ENCODE peak calls at places on chromosomes 1 and 21, in ten cellular contexts. D, C, R, A, S, U, K, G, X and V are unnamed samples.

GRCh38 chr1:84653130-84653680 is 37.1 kb downstream of the SSX2IP start:
- DNase-seq in S (no peak), G (no peak), D (no peak), A (no peak), R (no peak), X (no peak), C (peak; percentile 59), K (peak; percentile 30), U (no peak), V (no peak)

GRCh38 chr1:168913711-168914463 is 184.9 kb upstream of the DPT start:
- DNase-seq in G (no peak), K (no peak), U (no peak), S (no peak), X (no peak), C (no peak), D (no peak), R (no peak), A (no peak), V (peak; percentile 29)

GRCh38 chr1:185367218-185367617 is 50.2 kb upstream of the IVNS1ABP start:
- DNase-seq in A (no peak), D (no peak), R (no peak), X (no peak), S (no peak), G (no peak), C (no peak), U (peak; percentile 33), K (no peak), V (no peak)

GRCh38 chr21:31873275-31873695 is 465 bp downstream of the HUNK start:
- DNase-seq in K (no peak), X (no peak), U (peak; percentile 24), A (no peak), D (no peak), C (no peak), R (peak; percentile 60), G (no peak), S (no peak), V (peak; percentile 66)

GRCh38 chr1:232046531-232047283 is 420.1 kb downstream of the DISC1 start:
- DNase-seq in R (no peak), U (no peak), G (no peak), X (no peak), K (no peak), C (no peak), D (no peak), S (no peak), A (no peak), V (no peak)

GRCh38 chr1:23577056-23577985 is 18.0 kb upstream of the ID3 start:
- DNase-seq in G (peak; percentile 44), K (peak; percentile 75), U (no peak), C (peak; percentile 95), A (no peak), R (peak; percentile 86), D (no peak), X (no peak), S (peak; percentile 71), V (no peak)

GRCh38 chr1:155179107-155180031 is 5.7 kb downstream of the TRIM46 start:
- DNase-seq in C (no peak), A (no peak), K (no peak), X (peak; percentile 14), D (no peak), U (no peak), S (no peak), G (no peak), R (no peak), V (no peak)

GRCh38 chr1:20983297-20983889 is 193.3 kb downstream of the EIF4G3 start:
- DNase-seq in A (no peak), D (no peak), G (no peak), C (no peak), S (no peak), X (no peak), R (no peak), U (no peak), K (no peak), V (no peak)

GRCh38 chr1:235739124-235739523 is 89.5 kb upstream of the GNG4 start:
- DNase-seq in K (peak; percentile 69), R (no peak), G (no peak), X (peak; percentile 73), S (no peak), A (no peak), C (peak; percentile 85), U (peak; percentile 17), D (no peak), V (no peak)

GRCh38 chr21:37369307-37369854 is 2.8 kb downstream of the DYRK1A start:
- DNase-seq in S (no peak), R (no peak), G (no peak), C (no peak), K (no peak), X (no peak), D (no peak), U (no peak), A (no peak), V (no peak)

GRCh38 chr1:19452221-19452663 is 33.1 kb downstream of the CAPZB start:
- DNase-seq in D (no peak), S (no peak), C (peak; percentile 57), A (no peak), U (no peak), R (no peak), X (no peak), K (peak; percentile 94), G (no peak), V (no peak)

GRCh38 chr1:117566556-117566955 is 39.3 kb upstream of the TENT5C start:
- DNase-seq in X (no peak), C (no peak), A (no peak), S (no peak), R (no peak), G (no peak), D (no peak), U (no peak), K (no peak), V (no peak)

GRCh38 chr21:38806942-38807284 is 1.2 kb downstream of the ETS2 start:
- DNase-seq in G (no peak), K (no peak), X (no peak), U (no peak), D (no peak), S (no peak), A (no peak), R (no peak), C (peak; percentile 49), V (no peak)

GRCh38 chr1:169886422-169886821 is 7.3 kb downstream of the SCYL3 start:
- DNase-seq in A (no peak), R (no peak), U (no peak), D (no peak), K (no peak), C (no peak), S (no peak), X (no peak), G (no peak), V (no peak)

GRCh38 chr1:154877370-154877974 is 7.4 kb upstream of the KCNN3 start:
- DNase-seq in K (no peak), C (peak; percentile 28), S (no peak), A (no peak), R (no peak), D (no peak), U (peak; percentile 39), G (no peak), X (peak; percentile 83), V (no peak)

GRCh38 chr1:149884433-149885363 is 14.7 kb upstream of the BOLA1 start:
- DNase-seq in D (no peak), X (no peak), K (peak; percentile 37), G (no peak), C (peak; percentile 30), A (no peak), R (no peak), S (no peak), U (no peak), V (no peak)

GRCh38 chr1:195071461-195071860 is 1536.8 kb downstream of the KCNT2 start:
- DNase-seq in R (no peak), S (no peak), A (no peak), G (no peak), U (no peak), K (no peak), X (no peak), D (no peak), C (no peak), V (no peak)

GRCh38 chr1:195076682-195077081 is 1531.6 kb downstream of the KCNT2 start:
- DNase-seq in D (no peak), C (no peak), G (no peak), U (no peak), A (no peak), S (no peak), K (no peak), X (no peak), R (no peak), V (no peak)

GRCh38 chr1:195075973-195076372 is 1532.3 kb downstream of the KCNT2 start:
- DNase-seq in K (no peak), G (no peak), A (no peak), C (no peak), D (no peak), R (no peak), U (no peak), S (no peak), X (no peak), V (no peak)
- H3K36me3 ChIP-seq in K (no peaks in the 10 kb centered on the region), G (no peaks in the 10 kb centered on the region), A (no peaks in the 10 kb centered on the region), C (no peaks in the 10 kb centered on the region), D (no peaks in the 10 kb centered on the region), R (no peaks in the 10 kb centered on the region), U (no peaks in the 10 kb centered on the region), S (no peaks in the 10 kb centered on the region), X (no peaks in the 10 kb centered on the region), V (no peaks in the 10 kb centered on the region)

GRCh38 chr21:30713786-30714185 is 4.8 kb downstream of the KRTAP21-3 start:
- DNase-seq in C (no peak), X (no peak), S (no peak), G (no peak), D (no peak), K (no peak), A (no peak), R (no peak), U (no peak), V (no peak)
- H3K9me3 ChIP-seq in C (peaks cover 3% of the 10 kb centered on the region), X (no peaks in the 10 kb centered on the region), S (peaks cover 6% of the 10 kb centered on the region), G (no peaks in the 10 kb centered on the region), D (no peaks in the 10 kb centered on the region), K (no peaks in the 10 kb centered on the region), A (peaks cover 4% of the 10 kb centered on the region), R (no peaks in the 10 kb centered on the region), U (no peaks in the 10 kb centered on the region), V (no peaks in the 10 kb centered on the region)

DNA sequence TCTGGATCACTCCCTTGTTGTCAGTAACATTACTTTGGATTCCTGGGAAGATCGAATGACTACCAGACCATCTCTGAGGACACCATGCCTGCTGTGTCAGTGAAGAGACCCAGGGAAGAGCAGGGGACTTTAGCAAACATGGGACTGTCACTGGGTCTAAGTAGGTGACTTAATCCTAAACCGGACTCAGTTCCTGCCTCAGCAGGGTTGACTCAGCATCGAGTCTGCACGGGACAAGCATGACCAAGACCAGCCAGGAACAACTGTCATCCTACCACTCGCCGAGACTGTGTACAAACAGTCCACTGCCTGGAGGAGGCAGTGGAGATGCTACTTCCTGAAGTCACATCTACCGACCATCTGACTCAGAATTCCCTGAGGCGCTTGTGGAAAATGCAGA is 53.2 kb upstream of the RAB4A start:
- DNase-seq in C (no peak), X (no peak), D (no peak), A (no peak), R (no peak), G (no peak), S (no peak), K (no peak), U (no peak), V (no peak)
- TF ChIP-seq CTCF in C (no peak), X (no peak), D (no peak), A (no peak), R (no peak), G (no peak), S (no peak), K (no peak), U (no peak), V (peak; percentile 36)

DNA sequence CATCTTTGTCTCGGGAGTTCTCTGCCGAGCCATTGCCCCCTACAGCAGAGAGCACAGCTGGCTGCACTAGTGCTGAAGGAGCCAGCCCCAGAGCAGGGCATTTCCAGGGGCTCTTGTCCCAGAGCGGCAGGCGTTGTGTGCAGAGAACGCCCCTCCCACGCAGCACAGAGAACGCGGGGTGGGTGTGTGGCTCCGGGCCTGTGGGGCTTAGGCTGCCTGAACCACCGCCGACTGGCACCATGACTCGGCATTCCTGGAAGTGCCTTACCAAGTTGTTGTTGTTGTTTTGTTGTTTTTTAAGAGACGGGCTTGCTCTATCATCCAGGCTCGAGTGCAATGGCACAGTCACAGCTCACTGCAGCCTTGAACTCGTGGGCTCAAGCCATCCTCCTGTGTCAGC is 15.8 kb upstream of the DIP2A start:
- DNase-seq in D (no peak), X (no peak), K (no peak), U (no peak), G (no peak), S (no peak), C (no peak), R (no peak), A (no peak), V (no peak)
- H3K36me3 ChIP-seq in D (peaks cover 20% of the 10 kb centered on the region), X (no peaks in the 10 kb centered on the region), K (peaks cover 37% of the 10 kb centered on the region), U (no peaks in the 10 kb centered on the region), G (no peaks in the 10 kb centered on the region), S (peaks cover 50% of the 10 kb centered on the region), C (peaks cover 48% of the 10 kb centered on the region), R (peaks cover 16% of the 10 kb centered on the region), A (peaks cover 88% of the 10 kb centered on the region), V (peaks cover 65% of the 10 kb centered on the region)